ENCODE peak calls at places on chromosomes 2 and 18, in ten cellular contexts. N is uterus; A is neuronal stem cell; S is spleen; P is tibial nerve; Q is Panc1; M is thyroid gland; I is CD8-positive, alpha-beta T cell; C is left ventricle myocardium inferior; R is IMR-90. K is an unnamed sample. For H3K4me1 and H3K36me3, the result is how much of the 10 kb centered on the place peaks cover.

GRCh38 chr2:133312335-133312734 is 255.9 kb downstream of the NCKAP5 start:
- DNase-seq in N (no peak), R (no peak), M (no peak), Q (no peak), P (no peak), I (no peak), A (no peak), C (no peak), S (no peak), K (no peak)

GRCh38 chr2:37681587-37681986 is 10.1 kb upstream of the CDC42EP3 start:
- DNase-seq in Q (no peak), P (no peak), A (no peak), I (no peak), C (no peak), S (no peak), N (no peak), R (no peak), M (no peak), K (no peak)

GRCh38 chr18:24704921-24705620 is 244.6 kb downstream of the HRH4 start:
- DNase-seq in N (no peak), I (no peak), A (no peak), P (no peak), C (no peak), M (no peak), S (no peak), Q (no peak), R (peak), K (no peak)

GRCh38 chr18:56637897-56638231 is 528 bp downstream of the TXNL1 start:
- DNase-seq in S (no peak), Q (no peak), N (no peak), M (peak), P (no peak), C (no peak), A (no peak), R (no peak), I (no peak), K (peak)

GRCh38 chr18:46061387-46061786 is 10.7 kb downstream of the PSTPIP2 start:
- DNase-seq in A (no peak), S (peak), P (no peak), I (no peak), N (no peak), M (no peak), R (no peak), C (no peak), Q (no peak), K (peak)

GRCh38 chr2:110732422-110733413 is at the start of gene ACOXL:
- DNase-seq in M (peak), A (no peak), Q (no peak), S (peak), I (no peak), R (no peak), N (no peak), P (no peak), C (no peak), K (peak)

GRCh38 chr18:9861157-9861556 is 24.6 kb upstream of the TXNDC2 start:
- DNase-seq in C (no peak), S (no peak), N (no peak), Q (no peak), P (no peak), R (no peak), M (no peak), A (no peak), I (no peak), K (no peak)

GRCh38 chr2:128304715-128305554 is 13.7 kb downstream of the HS6ST1 start:
- DNase-seq in R (peak), M (peak), S (peak), I (no peak), P (peak), N (peak), Q (no peak), A (no peak), C (peak), K (peak)

GRCh38 chr2:172000696-172001361 is 1.1 kb downstream of the METAP1D start:
- DNase-seq in R (no peak), A (no peak), M (no peak), C (no peak), I (no peak), S (no peak), N (no peak), P (no peak), Q (no peak), K (no peak)

GRCh38 chr2:157691695-157692094 is 63.0 kb upstream of the ACVR1C start:
- DNase-seq in S (no peak), N (no peak), A (no peak), M (no peak), C (no peak), R (no peak), Q (no peak), P (no peak), I (no peak), K (no peak)

GRCh38 chr18:26003391-26003790 is 87.0 kb downstream of the SS18 start:
- DNase-seq in R (no peak), S (no peak), C (no peak), N (no peak), Q (no peak), A (no peak), P (no peak), I (no peak), M (peak), K (peak)

GRCh38 chr2:165835363-165835762 is 41.3 kb upstream of the GALNT3 start:
- DNase-seq in N (no peak), R (no peak), I (no peak), P (no peak), S (no peak), Q (no peak), A (no peak), M (no peak), C (no peak), K (no peak)

GRCh38 chr18:26655614-26656400 is 107.5 kb upstream of the KCTD1 start:
- DNase-seq in I (no peak), C (peak), Q (no peak), A (peak), N (peak), M (peak), P (no peak), S (no peak), R (peak), K (peak)

GRCh38 chr18:35511428-35511827 is 13.7 kb upstream of the INO80C start:
- DNase-seq in I (no peak), N (no peak), S (no peak), C (no peak), Q (no peak), R (no peak), M (no peak), A (no peak), P (no peak), K (no peak)

GRCh38 chr2:10800163-10800562 is 12.4 kb downstream of the PDIA6 start:
- DNase-seq in M (no peak), P (no peak), C (no peak), N (no peak), I (no peak), A (no peak), S (no peak), R (no peak), Q (no peak), K (no peak)

GRCh38 chr2:143379955-143380354 is 250.7 kb downstream of the ARHGAP15 start:
- DNase-seq in S (no peak), Q (no peak), C (no peak), I (no peak), A (no peak), P (no peak), M (no peak), R (no peak), N (no peak), K (no peak)

DNA sequence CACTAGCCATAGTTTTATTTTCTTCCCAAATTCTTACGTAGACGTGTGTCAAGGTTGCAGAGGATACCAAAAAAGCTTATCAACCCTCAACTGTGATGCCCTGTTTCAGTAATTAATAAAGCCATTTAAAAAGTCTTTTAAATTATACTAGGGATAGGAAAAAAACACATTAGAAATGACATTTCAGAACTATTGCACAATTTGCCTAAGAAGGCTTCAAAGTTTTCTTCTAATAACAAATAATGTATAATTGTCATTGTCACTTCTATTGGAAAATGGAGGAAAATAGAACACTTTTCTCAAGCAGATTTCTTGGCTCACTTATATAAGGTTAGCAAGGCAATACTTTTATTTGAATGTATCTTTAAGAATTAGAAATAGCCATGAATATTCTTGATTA is 253.8 kb downstream of the ARHGAP15 start:
- DNase-seq in I (no peak), M (no peak), A (no peak), Q (no peak), R (no peak), C (no peak), P (no peak), N (no peak), S (no peak), K (no peak)
- H3K4me1 ChIP-seq in I (under half), M (under half), A (under half), Q (under half), R (under half), C (under half), P (under half), N (under half), S (under half), K (under half)

GRCh38 chr18:58254873-58255511 is 211.0 kb downstream of the NEDD4L start:
- DNase-seq in Q (no peak), N (no peak), P (no peak), R (peak), C (peak), S (no peak), A (no peak), M (no peak), I (no peak), K (peak)
- H3K27ac ChIP-seq in Q (no peak), N (no peak), P (no peak), R (no peak), C (peak), S (no peak), A (no peak), M (no peak), I (no peak), K (peak)

DNA sequence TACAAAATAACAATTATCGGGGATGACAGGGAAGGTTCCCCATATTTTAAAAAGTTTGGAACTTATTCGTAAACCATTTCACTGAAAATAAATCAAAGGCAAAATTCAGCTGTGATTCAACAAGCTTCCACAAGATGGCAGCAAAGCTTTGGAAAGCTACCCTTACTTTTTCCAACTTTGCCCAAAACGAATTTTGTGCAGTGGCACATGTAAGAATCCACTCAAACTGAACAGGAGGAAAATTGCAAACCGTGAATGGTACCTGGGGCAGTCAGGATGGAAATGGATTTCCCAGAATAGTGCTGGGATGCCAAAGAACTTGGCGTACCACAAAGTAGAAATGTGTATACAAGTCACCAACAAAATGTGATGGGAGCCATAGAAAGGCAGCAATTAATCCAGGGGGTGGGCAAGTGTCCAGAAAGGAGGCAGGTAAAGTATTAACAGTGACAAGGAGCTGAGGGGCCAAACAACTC is 10.7 kb downstream of the RPL31 start:
- DNase-seq in R (peak), P (no peak), I (peak), A (peak), M (peak), Q (no peak), N (peak), C (no peak), S (no peak), K (peak)
- H3K36me3 ChIP-seq in R (under half), P (under half), I (under half), A (under half), M (under half), Q (under half), N (under half), C (half or more), S (under half), K (under half)

GRCh38 chr2:43426305-43427031 is 169.4 kb downstream of the THADA start:
- DNase-seq in N (peak), S (peak), C (no peak), A (no peak), R (peak), Q (no peak), P (no peak), I (peak), M (peak), K (peak)
- H3K4me1 ChIP-seq in N (under half), S (under half), C (under half), A (under half), R (under half), Q (under half), P (under half), I (under half), M (under half), K (under half)